ENCODE peak calls at places on chromosomes 4 and X, in six cellular contexts. O is AG09309, D is choroid plexus epithelial cell, R is epithelial cell of esophagus, L is hepatocyte, U is GM12878. S is an unnamed sample.

GRCh38 chrX:74656079-74656745 is 41.8 kb upstream of the RLIM start:
- DNase-seq in L (no peak), U (no peak), O (no peak), D (no peak), R (no peak), S (no peak)

GRCh38 chr4:38013461-38014366 is 53.5 kb downstream of the PTTG2 start:
- DNase-seq in R (peak; percentile 54), U (no peak), L (no peak), O (no peak), D (peak; percentile 54), S (peak; percentile 55)

GRCh38 chr4:22339491-22339890 is 176.4 kb downstream of the ADGRA3 start:
- DNase-seq in O (no peak), L (no peak), R (no peak), U (no peak), D (no peak), S (no peak)

GRCh38 chr4:99209671-99210070 is 9.4 kb downstream of the ADH6 start:
- DNase-seq in U (no peak), O (no peak), R (peak; percentile 12), L (no peak), D (no peak), S (no peak)

GRCh38 chr4:156558365-156559025 is 413.1 kb downstream of the PDGFC start:
- DNase-seq in L (no peak), O (no peak), R (no peak), U (no peak), D (peak; percentile 87), S (no peak)

GRCh38 chr4:176034498-176034897 is 31.1 kb upstream of the WDR17 start:
- DNase-seq in R (peak; percentile 57), O (peak; percentile 10), L (peak; percentile 46), D (peak; percentile 66), U (no peak), S (peak; percentile 58)

GRCh38 chr4:142850478-142850877 is 4.4 kb upstream of the INPP4B start:
- DNase-seq in D (no peak), U (no peak), O (no peak), R (peak; percentile 26), L (no peak), S (peak; percentile 17)

GRCh38 chr4:6198278-6198677 is 2.1 kb downstream of the JAKMIP1 start:
- DNase-seq in D (no peak), L (no peak), O (no peak), U (no peak), R (no peak), S (no peak)

GRCh38 chr4:105551968-105552746 is at the start of gene ARHGEF38:
- DNase-seq in U (no peak), D (peak; percentile 55), L (peak; percentile 81), R (peak; percentile 79), O (no peak), S (no peak)

GRCh38 chrX:2516612-2517011 is 15.8 kb upstream of the DHRSX start:
- DNase-seq in L (no peak), R (no peak), U (peak; percentile 66), O (no peak), D (no peak), S (no peak)

GRCh38 chr4:5524900-5525299 is 183.5 kb downstream of the EVC2 start:
- DNase-seq in O (no peak), L (no peak), U (no peak), D (peak; percentile 54), R (no peak), S (peak; percentile 59)

GRCh38 chr4:145709336-145709735 is 29.4 kb downstream of the C4orf51 start:
- DNase-seq in L (no peak), R (no peak), U (no peak), O (no peak), D (no peak), S (no peak)

GRCh38 chr4:26822546-26822945 is 38.1 kb upstream of the STIM2 start:
- DNase-seq in U (peak; percentile 27), O (no peak), D (no peak), L (no peak), R (peak; percentile 7), S (no peak)

GRCh38 chr4:74682567-74683359 is 111.6 kb downstream of the BTC start:
- DNase-seq in U (no peak), R (peak; percentile 95), D (peak; percentile 91), L (peak; percentile 72), O (peak; percentile 75), S (peak; percentile 91)

GRCh38 chrX:70013483-70014222 is 36.1 kb downstream of the AWAT2 start:
- DNase-seq in O (no peak), R (no peak), L (no peak), D (peak; percentile 25), U (no peak), S (peak; percentile 83)

GRCh38 chr4:155855897-155856296 is 10.2 kb downstream of the ASIC5 start:
- DNase-seq in L (no peak), O (no peak), D (no peak), R (peak; percentile 59), U (no peak), S (no peak)

GRCh38 chr4:41334182-41334581 is 77.5 kb downstream of the UCHL1 start:
- DNase-seq in R (peak; percentile 85), D (no peak), L (peak; percentile 29), U (no peak), O (no peak), S (no peak)

GRCh38 chrX:134622056-134622812 is 36.0 kb downstream of the PLAC1 start:
- DNase-seq in U (peak; percentile 35), R (peak; percentile 78), L (peak; percentile 40), O (peak; percentile 55), D (peak; percentile 89), S (peak; percentile 83)

GRCh38 chr4:109436504-109436903 is 2.9 kb downstream of the SEC24B start:
- DNase-seq in D (no peak), R (no peak), L (no peak), U (no peak), O (no peak), S (no peak)

GRCh38 chrX:2577844-2578444 is 77.2 kb upstream of the DHRSX start:
- DNase-seq in D (peak; percentile 89), U (no peak), L (no peak), O (peak; percentile 5), R (no peak), S (no peak)

GRCh38 chrX:137568741-137569469 is 3.0 kb downstream of the ZIC3 start:
- DNase-seq in R (no peak), D (no peak), L (no peak), U (no peak), O (no peak), S (no peak)

GRCh38 chrX:134520860-134521390 is 61.0 kb downstream of the HPRT1 start:
- DNase-seq in R (peak; percentile 62), O (peak; percentile 40), L (peak; percentile 57), D (peak; percentile 81), U (no peak), S (peak; percentile 78)

GRCh38 chrX:40157228-40158035 is 59.7 kb upstream of the BCOR start:
- DNase-seq in L (no peak), R (no peak), O (no peak), U (no peak), D (no peak), S (no peak)

GRCh38 chrX:119399772-119400101 is 601 bp downstream of the SLC25A43 start:
- DNase-seq in U (no peak), D (peak; percentile 28), O (no peak), L (no peak), R (no peak), S (peak; percentile 38)

GRCh38 chr4:137310156-137310555 is 222.1 kb downstream of the PCDH18 start:
- DNase-seq in D (peak; percentile 30), U (no peak), O (no peak), L (no peak), R (no peak), S (peak; percentile 63)

GRCh38 chrX:50448565-50448964 is 22.1 kb downstream of the DGKK start:
- DNase-seq in O (no peak), R (peak; percentile 69), U (no peak), L (peak; percentile 30), D (no peak), S (no peak)

DNA sequence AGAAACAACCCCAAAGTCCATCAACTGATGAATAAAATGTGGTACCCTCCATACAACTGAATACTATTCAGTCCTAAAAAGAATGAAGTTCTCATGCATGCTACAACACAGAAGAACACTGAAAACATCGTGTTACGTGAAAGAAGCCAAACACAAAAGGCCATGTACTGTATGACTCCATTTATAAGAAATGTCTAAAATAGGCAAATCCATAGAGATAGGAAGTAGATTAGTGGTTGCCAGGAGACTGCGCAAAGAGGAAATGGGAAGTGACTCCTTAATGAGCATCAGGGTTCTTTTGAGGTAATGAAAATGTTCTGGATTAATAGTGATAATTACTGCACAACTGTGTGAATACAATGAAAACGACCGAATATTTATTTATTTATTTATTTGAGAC is 23.4 kb downstream of the FBXW7 start:
- DNase-seq in R (no peak), L (no peak), D (no peak), O (no peak), U (no peak), S (no peak)
- H3K4me3 ChIP-seq in R (no peak overlapping the region), L (no peak overlapping the region), D (no peak overlapping the region), O (no peak overlapping the region), U (no peak overlapping the region), S (no peak overlapping the region)

GRCh38 chr4:73615613-73616012 is 4.6 kb downstream of the RASSF6 start:
- DNase-seq in D (peak; percentile 39), U (no peak), R (peak; percentile 60), L (peak; percentile 11), O (no peak), S (no peak)
- TF ChIP-seq CTCF in D (peak; percentile 30), U (peak; percentile 3), R (peak; percentile 34), L (no peak), O (no peak), S (no peak)

DNA sequence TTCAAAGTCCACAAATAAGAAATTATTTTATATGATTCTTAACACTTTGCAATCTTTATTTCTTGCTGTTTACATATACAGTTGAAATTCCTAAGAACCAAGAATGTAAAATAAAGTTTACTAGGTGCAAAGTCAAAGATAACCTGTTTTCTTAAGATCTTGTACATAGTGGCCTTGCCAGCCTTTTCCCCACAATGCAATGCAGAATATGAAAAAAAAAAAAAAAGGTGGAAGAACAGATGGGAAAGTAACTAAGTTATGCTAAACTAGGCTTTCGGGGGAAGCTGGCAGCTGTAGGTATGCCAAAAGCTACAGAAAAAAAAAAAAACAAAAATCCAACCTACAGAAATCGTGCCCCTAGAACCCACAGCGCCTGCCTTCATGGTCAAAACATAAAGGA is 1588.4 kb downstream of the STIM2 start:
- DNase-seq in L (no peak), O (no peak), U (no peak), D (no peak), R (no peak), S (no peak)
- H3K4me3 ChIP-seq in L (no peak overlapping the region), O (no peak overlapping the region), U (no peak overlapping the region), D (no peak overlapping the region), R (no peak overlapping the region), S (no peak overlapping the region)

DNA sequence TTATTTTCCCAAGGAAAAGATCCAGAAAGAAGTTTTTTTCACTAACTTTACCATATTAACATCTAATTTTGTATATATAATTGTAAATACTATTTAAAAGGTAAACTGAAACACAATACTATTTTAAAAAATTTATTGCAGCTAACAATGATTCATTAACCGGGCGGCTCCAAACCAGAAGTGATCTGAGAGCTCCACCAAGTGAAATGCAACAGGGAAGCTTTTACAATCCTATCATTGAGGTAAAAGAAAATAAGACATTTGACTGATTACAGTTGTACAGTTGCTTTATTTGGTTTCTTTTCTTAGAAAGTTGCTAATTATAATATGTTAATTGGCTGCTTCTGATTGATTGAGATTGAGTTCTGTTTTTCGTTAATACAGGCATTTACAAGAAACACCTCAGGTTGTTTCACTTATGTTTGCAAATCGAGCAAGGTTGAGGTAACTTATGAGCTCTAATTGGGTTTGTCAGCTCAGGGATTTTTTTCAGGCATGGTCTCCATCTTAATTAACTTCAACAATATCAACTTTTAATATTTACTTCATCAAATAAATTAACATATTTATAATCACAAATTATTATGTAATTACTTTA is 220.2 kb upstream of the UGT8 start:
- DNase-seq in D (peak; percentile 74), L (peak; percentile 49), O (peak; percentile 16), R (peak; percentile 63), U (no peak), S (peak; percentile 75)
- TF ChIP-seq CTCF in D (peak; percentile 75), L (peak; percentile 84), O (peak; percentile 72), R (peak; percentile 80), U (peak; percentile 45), S (peak; percentile 49)

GRCh38 chr4:183099537-183100297 is 660 bp downstream of the WWC2 start:
- DNase-seq in L (peak; percentile 73), D (peak; percentile 23), R (peak; percentile 15), O (no peak), U (no peak), S (peak; percentile 29)
- H3K4me3 ChIP-seq in L (peak overlapping the region; percentile 66), D (peak overlapping the region; percentile 84), R (peak overlapping the region; percentile 82), O (peak overlapping the region; percentile 65), U (no peak overlapping the region), S (peak overlapping the region; percentile 92)